ENCODE peak calls at places on chromosomes 1 and 21, in five cellular contexts. One of them, this sample, is unnamed.

GRCh38 chr1:45373573-45373972 is 33.3 kb upstream of the MUTYH start:
- DNase-seq in NCI-H1105 treated with DMSO at 0.1 percent for 48 hours: no peak
- DNase-seq in effector CD4-positive, alpha-beta T cell: no peak
- DNase-seq in gastrocnemius medialis: no peak
- DNase-seq in OCI-M1: peak; percentile 29
- DNase-seq in this sample: no peak

GRCh38 chr1:206797534-206798383 is 25.5 kb upstream of the IL10 start:
- DNase-seq in NCI-H1105 treated with DMSO at 0.1 percent for 48 hours: no peak
- DNase-seq in OCI-M1: peak; percentile 53
- DNase-seq in effector CD4-positive, alpha-beta T cell: no peak
- DNase-seq in gastrocnemius medialis: no peak
- DNase-seq in this sample: no peak

GRCh38 chr1:205530116-205530515 is 25.6 kb downstream of the CDK18 start:
- DNase-seq in gastrocnemius medialis: no peak
- DNase-seq in effector CD4-positive, alpha-beta T cell: no peak
- DNase-seq in NCI-H1105 treated with DMSO at 0.1 percent for 48 hours: no peak
- DNase-seq in OCI-M1: no peak
- DNase-seq in this sample: no peak

GRCh38 chr1:33155877-33156538 is 25.8 kb downstream of the TRIM62 start:
- DNase-seq in effector CD4-positive, alpha-beta T cell: no peak
- DNase-seq in NCI-H1105 treated with DMSO at 0.1 percent for 48 hours: no peak
- DNase-seq in gastrocnemius medialis: no peak
- DNase-seq in OCI-M1: no peak
- DNase-seq in this sample: no peak

GRCh38 chr1:207823880-207824566 is 72.2 kb downstream of the CD46 start:
- DNase-seq in effector CD4-positive, alpha-beta T cell: peak; percentile 67
- DNase-seq in OCI-M1: no peak
- DNase-seq in gastrocnemius medialis: peak; percentile 86
- DNase-seq in NCI-H1105 treated with DMSO at 0.1 percent for 48 hours: no peak
- DNase-seq in this sample: peak; percentile 84

GRCh38 chr1:31152181-31152768 is 86.8 kb upstream of the PUM1 start:
- DNase-seq in NCI-H1105 treated with DMSO at 0.1 percent for 48 hours: no peak
- DNase-seq in gastrocnemius medialis: no peak
- DNase-seq in effector CD4-positive, alpha-beta T cell: no peak
- DNase-seq in OCI-M1: peak; percentile 29
- DNase-seq in this sample: peak; percentile 56

GRCh38 chr1:207181838-207182237 is 77.8 kb downstream of the C4BPA start:
- DNase-seq in effector CD4-positive, alpha-beta T cell: no peak
- DNase-seq in gastrocnemius medialis: no peak
- DNase-seq in OCI-M1: peak; percentile 74
- DNase-seq in NCI-H1105 treated with DMSO at 0.1 percent for 48 hours: no peak
- DNase-seq in this sample: no peak

GRCh38 chr1:153774780-153775431 is at the start of gene SLC27A3:
- DNase-seq in NCI-H1105 treated with DMSO at 0.1 percent for 48 hours: peak; percentile 84
- DNase-seq in effector CD4-positive, alpha-beta T cell: no peak
- DNase-seq in gastrocnemius medialis: no peak
- DNase-seq in OCI-M1: no peak
- DNase-seq in this sample: no peak

GRCh38 chr1:68495968-68496679 is 758 bp downstream of the DEPDC1 start:
- DNase-seq in OCI-M1: peak; percentile 77
- DNase-seq in NCI-H1105 treated with DMSO at 0.1 percent for 48 hours: peak; percentile 25
- DNase-seq in effector CD4-positive, alpha-beta T cell: no peak
- DNase-seq in gastrocnemius medialis: no peak
- DNase-seq in this sample: no peak

GRCh38 chr1:6688001-6688400 is 13.6 kb downstream of the DNAJC11 start:
- DNase-seq in effector CD4-positive, alpha-beta T cell: no peak
- DNase-seq in gastrocnemius medialis: no peak
- DNase-seq in OCI-M1: no peak
- DNase-seq in NCI-H1105 treated with DMSO at 0.1 percent for 48 hours: no peak
- DNase-seq in this sample: no peak

GRCh38 chr1:210647406-210648333 is 319.0 kb downstream of the HHAT start:
- DNase-seq in NCI-H1105 treated with DMSO at 0.1 percent for 48 hours: no peak
- DNase-seq in OCI-M1: peak; percentile 58
- DNase-seq in gastrocnemius medialis: no peak
- DNase-seq in effector CD4-positive, alpha-beta T cell: no peak
- DNase-seq in this sample: no peak

GRCh38 chr1:117365350-117366280 is 1.6 kb upstream of the MAN1A2 start:
- DNase-seq in NCI-H1105 treated with DMSO at 0.1 percent for 48 hours: no peak
- DNase-seq in gastrocnemius medialis: no peak
- DNase-seq in OCI-M1: peak; percentile 41
- DNase-seq in effector CD4-positive, alpha-beta T cell: no peak
- DNase-seq in this sample: peak; percentile 6

GRCh38 chr1:87718241-87718950 is 389.7 kb downstream of the LMO4 start:
- DNase-seq in effector CD4-positive, alpha-beta T cell: no peak
- DNase-seq in NCI-H1105 treated with DMSO at 0.1 percent for 48 hours: peak; percentile 74
- DNase-seq in gastrocnemius medialis: no peak
- DNase-seq in OCI-M1: peak; percentile 8
- DNase-seq in this sample: peak; percentile 21

GRCh38 chr1:70361727-70362413 is 7.3 kb upstream of the ANKRD13C start:
- DNase-seq in NCI-H1105 treated with DMSO at 0.1 percent for 48 hours: no peak
- DNase-seq in OCI-M1: no peak
- DNase-seq in gastrocnemius medialis: no peak
- DNase-seq in effector CD4-positive, alpha-beta T cell: no peak
- DNase-seq in this sample: no peak

GRCh38 chr1:85502625-85503083 is 37.7 kb upstream of the DDAH1 start:
- DNase-seq in gastrocnemius medialis: peak; percentile 9
- DNase-seq in effector CD4-positive, alpha-beta T cell: no peak
- DNase-seq in NCI-H1105 treated with DMSO at 0.1 percent for 48 hours: no peak
- DNase-seq in OCI-M1: peak; percentile 35
- DNase-seq in this sample: peak; percentile 60

GRCh38 chr1:20981903-20982695 is 194.6 kb downstream of the EIF4G3 start:
- DNase-seq in OCI-M1: peak; percentile 68
- DNase-seq in NCI-H1105 treated with DMSO at 0.1 percent for 48 hours: no peak
- DNase-seq in effector CD4-positive, alpha-beta T cell: no peak
- DNase-seq in gastrocnemius medialis: no peak
- DNase-seq in this sample: peak; percentile 23

GRCh38 chr1:45299981-45300668 is 26.6 kb upstream of the HPDL start:
- DNase-seq in effector CD4-positive, alpha-beta T cell: peak; percentile 29
- DNase-seq in OCI-M1: peak; percentile 84
- DNase-seq in gastrocnemius medialis: no peak
- DNase-seq in NCI-H1105 treated with DMSO at 0.1 percent for 48 hours: peak; percentile 85
- DNase-seq in this sample: peak; percentile 56

GRCh38 chr1:178031856-178032320 is 62.0 kb upstream of the RASAL2 start:
- DNase-seq in NCI-H1105 treated with DMSO at 0.1 percent for 48 hours: peak; percentile 78
- DNase-seq in effector CD4-positive, alpha-beta T cell: no peak
- DNase-seq in gastrocnemius medialis: peak; percentile 56
- DNase-seq in OCI-M1: peak; percentile 83
- DNase-seq in this sample: peak; percentile 76

GRCh38 chr1:97797403-97798183 is 123.2 kb downstream of the DPYD start:
- DNase-seq in gastrocnemius medialis: peak; percentile 10
- DNase-seq in NCI-H1105 treated with DMSO at 0.1 percent for 48 hours: no peak
- DNase-seq in OCI-M1: no peak
- DNase-seq in effector CD4-positive, alpha-beta T cell: no peak
- DNase-seq in this sample: no peak

GRCh38 chr1:116368241-116368640 is 4.8 kb upstream of the ATP1A1 start:
- DNase-seq in gastrocnemius medialis: no peak
- DNase-seq in effector CD4-positive, alpha-beta T cell: no peak
- DNase-seq in NCI-H1105 treated with DMSO at 0.1 percent for 48 hours: no peak
- DNase-seq in OCI-M1: no peak
- DNase-seq in this sample: no peak

GRCh38 chr21:37829447-37829846 is 86.8 kb downstream of the KCNJ6 start:
- DNase-seq in effector CD4-positive, alpha-beta T cell: no peak
- DNase-seq in gastrocnemius medialis: no peak
- DNase-seq in OCI-M1: no peak
- DNase-seq in NCI-H1105 treated with DMSO at 0.1 percent for 48 hours: no peak
- DNase-seq in this sample: no peak

GRCh38 chr21:44347911-44348451 is 5.4 kb upstream of the TRPM2 start:
- DNase-seq in effector CD4-positive, alpha-beta T cell: no peak
- DNase-seq in OCI-M1: no peak
- DNase-seq in gastrocnemius medialis: no peak
- DNase-seq in NCI-H1105 treated with DMSO at 0.1 percent for 48 hours: peak; percentile 83
- DNase-seq in this sample: no peak

GRCh38 chr1:92486251-92487077 is at the start of gene GFI1:
- DNase-seq in OCI-M1: peak; percentile 71
- DNase-seq in effector CD4-positive, alpha-beta T cell: peak; percentile 45
- DNase-seq in NCI-H1105 treated with DMSO at 0.1 percent for 48 hours: no peak
- DNase-seq in gastrocnemius medialis: no peak
- DNase-seq in this sample: no peak

GRCh38 chr1:37794372-37795339 is 1.0 kb downstream of the MANEAL start:
- DNase-seq in gastrocnemius medialis: no peak
- DNase-seq in OCI-M1: no peak
- DNase-seq in NCI-H1105 treated with DMSO at 0.1 percent for 48 hours: peak; percentile 6
- DNase-seq in effector CD4-positive, alpha-beta T cell: no peak
- DNase-seq in this sample: no peak

GRCh38 chr1:155466996-155467395 is 95.6 kb downstream of the ASH1L start:
- DNase-seq in NCI-H1105 treated with DMSO at 0.1 percent for 48 hours: no peak
- DNase-seq in effector CD4-positive, alpha-beta T cell: no peak
- DNase-seq in gastrocnemius medialis: no peak
- DNase-seq in OCI-M1: no peak
- DNase-seq in this sample: peak; percentile 25

GRCh38 chr21:31911138-31911907 is 38.5 kb downstream of the HUNK start:
- DNase-seq in NCI-H1105 treated with DMSO at 0.1 percent for 48 hours: no peak
- DNase-seq in gastrocnemius medialis: no peak
- DNase-seq in effector CD4-positive, alpha-beta T cell: no peak
- DNase-seq in OCI-M1: no peak
- DNase-seq in this sample: no peak

GRCh38 chr1:169816617-169817016 is 21.9 kb upstream of the METTL18 start:
- DNase-seq in gastrocnemius medialis: no peak
- DNase-seq in NCI-H1105 treated with DMSO at 0.1 percent for 48 hours: no peak
- DNase-seq in effector CD4-positive, alpha-beta T cell: no peak
- DNase-seq in OCI-M1: no peak
- DNase-seq in this sample: no peak

GRCh38 chr1:197787056-197787455 is 11.8 kb upstream of the DENND1B start:
- DNase-seq in NCI-H1105 treated with DMSO at 0.1 percent for 48 hours: no peak
- DNase-seq in OCI-M1: no peak
- DNase-seq in gastrocnemius medialis: no peak
- DNase-seq in effector CD4-positive, alpha-beta T cell: no peak
- DNase-seq in this sample: peak; percentile 78

GRCh38 chr1:75985827-75986226 is 53.6 kb upstream of the ASB17 start:
- DNase-seq in NCI-H1105 treated with DMSO at 0.1 percent for 48 hours: no peak
- DNase-seq in effector CD4-positive, alpha-beta T cell: no peak
- DNase-seq in OCI-M1: no peak
- DNase-seq in gastrocnemius medialis: no peak
- DNase-seq in this sample: no peak

GRCh38 chr21:35153671-35154070 is 104.6 kb upstream of the RUNX1 start:
- DNase-seq in gastrocnemius medialis: no peak
- DNase-seq in NCI-H1105 treated with DMSO at 0.1 percent for 48 hours: no peak
- DNase-seq in effector CD4-positive, alpha-beta T cell: no peak
- DNase-seq in OCI-M1: no peak
- DNase-seq in this sample: no peak